ENCODE peak calls at places on chromosomes 12 and 14, in nine cellular contexts. B, T, I, M, U, V, G, X and Q are unnamed samples.
A peak's percentile ranks its signal among the peaks of the same experiment; 100 is the strongest.

GRCh38 chr14:68729556-68729955 is 63.3 kb downstream of the ZFP36L1 start:
- DNase-seq in B (no peak), T (no peak), I (no peak), M (no peak), U (no peak), V (no peak), G (no peak), X (no peak), Q (no peak)

GRCh38 chr12:5197127-5197526 is 153.4 kb downstream of the KCNA5 start:
- DNase-seq in B (no peak), T (no peak), I (no peak), M (no peak), U (no peak), V (no peak), G (no peak), X (no peak), Q (no peak)

GRCh38 chr14:104970231-104971068 is 7.7 kb downstream of the AHNAK2 start:
- DNase-seq in B (no peak), T (peak; percentile 26), I (no peak), M (no peak), U (no peak), V (peak; percentile 29), G (no peak), X (peak; percentile 54), Q (peak; percentile 88)

GRCh38 chr12:4171742-4172141 is 101.8 kb upstream of the CCND2 start:
- DNase-seq in B (no peak), T (no peak), I (no peak), M (no peak), U (no peak), V (no peak), G (no peak), X (no peak), Q (no peak)

GRCh38 chr12:124637586-124637985 is 70.2 kb upstream of the NCOR2 start:
- DNase-seq in B (no peak), T (no peak), I (no peak), M (no peak), U (no peak), V (no peak), G (no peak), X (no peak), Q (no peak)

GRCh38 chr14:57390806-57391562 is 598 bp downstream of the NAA30 start:
- DNase-seq in B (peak; percentile 38), T (peak; percentile 38), I (peak; percentile 76), M (peak; percentile 74), U (peak; percentile 21), V (no peak), G (peak; percentile 9), X (peak; percentile 71), Q (peak; percentile 42)

GRCh38 chr12:107477946-107478610 is 207.5 kb upstream of the PWP1 start:
- DNase-seq in B (no peak), T (no peak), I (no peak), M (no peak), U (no peak), V (no peak), G (no peak), X (no peak), Q (no peak)

GRCh38 chr12:124734224-124734788 is 129.4 kb downstream of the SCARB1 start:
- DNase-seq in B (no peak), T (peak; percentile 90), I (peak; percentile 80), M (no peak), U (no peak), V (no peak), G (no peak), X (peak; percentile 65), Q (peak; percentile 94)

GRCh38 chr12:29317556-29318363 is 63.2 kb downstream of the ERGIC2 start:
- DNase-seq in B (peak; percentile 51), T (peak; percentile 51), I (no peak), M (no peak), U (no peak), V (no peak), G (peak; percentile 4), X (no peak), Q (peak; percentile 58)

GRCh38 chr14:62126885-62127478 is 364.8 kb downstream of the SNAPC1 start:
- DNase-seq in B (no peak), T (peak; percentile 21), I (no peak), M (no peak), U (no peak), V (peak; percentile 32), G (no peak), X (no peak), Q (peak; percentile 58)

GRCh38 chr12:6700646-6701051 is at the start of gene PIANP:
- DNase-seq in B (peak; percentile 48), T (peak; percentile 72), I (peak; percentile 73), M (no peak), U (peak; percentile 25), V (no peak), G (peak; percentile 34), X (no peak), Q (peak; percentile 43)

GRCh38 chr12:49975370-49975761 is 2.6 kb downstream of the AQP6 start:
- DNase-seq in B (no peak), T (no peak), I (peak; percentile 61), M (no peak), U (no peak), V (no peak), G (no peak), X (no peak), Q (no peak)

GRCh38 chr14:53858344-53858682 is 98.3 kb downstream of the BMP4 start:
- DNase-seq in B (no peak), T (no peak), I (no peak), M (no peak), U (no peak), V (no peak), G (no peak), X (no peak), Q (no peak)

GRCh38 chr14:61470261-61470953 is 149.0 kb downstream of the PRKCH start:
- DNase-seq in B (no peak), T (no peak), I (no peak), M (no peak), U (no peak), V (peak; percentile 94), G (no peak), X (no peak), Q (peak; percentile 91)

GRCh38 chr12:67748761-67749075 is 100.2 kb downstream of the DYRK2 start:
- DNase-seq in B (no peak), T (no peak), I (no peak), M (no peak), U (no peak), V (no peak), G (no peak), X (no peak), Q (no peak)
- H3K27ac ChIP-seq in B (no peak overlapping the region), T (no peak overlapping the region), I (no peak overlapping the region), M (no peak overlapping the region), U (no peak overlapping the region), V (no peak overlapping the region), G (no peak overlapping the region), X (no peak overlapping the region), Q (peak overlapping the region; percentile 46)

DNA sequence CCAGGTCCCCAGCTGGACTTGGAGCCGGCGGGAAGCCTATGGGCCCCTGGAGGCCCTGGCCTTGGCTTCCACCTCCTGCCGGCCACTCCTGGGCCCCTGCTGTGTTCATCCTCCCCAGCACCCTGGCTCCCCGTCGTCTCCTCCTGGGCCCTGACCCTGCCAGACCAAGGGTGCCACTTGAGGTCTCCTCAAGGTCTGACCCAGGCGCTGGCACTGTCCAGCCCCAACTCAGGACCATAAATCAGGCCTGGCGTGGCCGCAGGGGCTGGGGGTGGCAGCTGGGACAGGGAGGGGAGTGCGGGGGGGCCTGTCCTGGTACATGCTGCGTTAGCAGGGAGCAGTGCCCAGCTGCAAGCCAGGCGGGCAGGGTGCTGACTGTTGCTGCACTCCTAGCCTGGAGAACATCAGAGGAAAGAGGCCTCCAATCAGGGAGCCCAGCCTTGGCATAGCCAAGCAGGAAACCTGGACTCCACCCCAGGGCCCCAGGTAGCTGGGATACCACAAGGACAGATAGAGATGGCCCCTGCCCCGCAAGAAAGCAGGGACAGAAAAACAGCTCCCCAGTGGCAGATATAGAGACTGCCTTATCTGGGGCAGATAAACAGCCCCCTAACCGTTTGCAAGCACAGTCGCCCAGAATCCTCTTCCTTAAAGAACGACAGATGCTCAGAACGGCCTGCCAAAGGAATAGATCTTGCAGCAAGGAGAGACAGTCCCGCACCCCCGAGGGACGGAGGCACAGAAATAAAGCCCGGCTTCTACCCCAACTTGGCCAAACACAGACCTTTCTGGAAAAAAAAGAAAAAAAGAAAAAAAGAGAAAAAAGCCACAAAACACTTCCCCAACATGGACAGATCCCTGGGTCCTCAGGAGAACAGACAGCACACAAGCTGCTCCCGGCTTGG is 6.4 kb upstream of the ATG101 start:
- DNase-seq in B (peak; percentile 60), T (no peak), I (no peak), M (peak; percentile 83), U (peak; percentile 65), V (no peak), G (no peak), X (no peak), Q (no peak)
- H3K27ac ChIP-seq in B (peak overlapping the region; percentile 81), T (no peak overlapping the region), I (no peak overlapping the region), M (peak overlapping the region; percentile 86), U (peak overlapping the region; percentile 81), V (peak overlapping the region; percentile 78), G (no peak overlapping the region), X (no peak overlapping the region), Q (peak overlapping the region; percentile 54)

DNA sequence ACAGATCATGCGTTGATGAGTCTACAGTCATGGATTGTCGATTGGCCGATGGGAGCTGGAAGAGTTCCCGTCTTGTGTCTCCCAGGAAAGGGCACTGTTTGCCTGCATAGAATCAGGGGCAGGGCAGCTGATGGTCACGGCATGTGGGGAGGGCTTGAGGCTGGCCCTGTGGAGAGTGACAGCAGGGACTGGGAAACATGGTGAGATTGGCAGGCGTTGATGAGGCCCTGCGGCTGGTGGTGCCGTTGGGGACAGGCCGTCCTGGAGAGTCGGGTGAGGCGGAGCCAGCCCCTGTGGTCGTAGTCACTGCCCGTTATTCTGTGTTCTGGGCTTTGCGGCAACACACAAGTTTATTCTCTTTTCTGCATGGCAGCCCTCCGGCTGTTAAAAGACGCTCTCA is 52.9 kb downstream of the TECPR2 start:
- DNase-seq in B (no peak), T (no peak), I (no peak), M (no peak), U (no peak), V (no peak), G (no peak), X (no peak), Q (no peak)
- H3K27ac ChIP-seq in B (no peak overlapping the region), T (no peak overlapping the region), I (no peak overlapping the region), M (no peak overlapping the region), U (no peak overlapping the region), V (no peak overlapping the region), G (no peak overlapping the region), X (no peak overlapping the region), Q (no peak overlapping the region)

GRCh38 chr12:111454716-111455447 is 49.2 kb downstream of the SH2B3 start:
- DNase-seq in B (peak; percentile 9), T (no peak), I (no peak), M (peak; percentile 46), U (no peak), V (no peak), G (no peak), X (no peak), Q (no peak)

GRCh38 chr12:111454311-111454710 is 48.6 kb downstream of the SH2B3 start:
- DNase-seq in B (peak; percentile 14), T (no peak), I (no peak), M (peak; percentile 21), U (no peak), V (no peak), G (no peak), X (no peak), Q (no peak)

GRCh38 chr12:111457071-111457470 is 51.3 kb downstream of the SH2B3 start:
- DNase-seq in B (peak; percentile 11), T (no peak), I (no peak), M (no peak), U (no peak), V (no peak), G (no peak), X (no peak), Q (no peak)

GRCh38 chr12:111457577-111457976 is 51.9 kb downstream of the SH2B3 start:
- DNase-seq in B (peak; percentile 3), T (no peak), I (no peak), M (no peak), U (no peak), V (no peak), G (no peak), X (no peak), Q (no peak)

GRCh38 chr12:111455448-111456320 is 50.0 kb downstream of the SH2B3 start:
- DNase-seq in B (peak; percentile 15), T (no peak), I (no peak), M (peak; percentile 22), U (no peak), V (no peak), G (no peak), X (no peak), Q (no peak)
- H3K27ac ChIP-seq in B (no peak overlapping the region), T (no peak overlapping the region), I (no peak overlapping the region), M (peak overlapping the region; percentile 46), U (no peak overlapping the region), V (peak overlapping the region; percentile 33), G (no peak overlapping the region), X (no peak overlapping the region), Q (no peak overlapping the region)